ENCODE peak calls at places on chromosomes 1 and 21, in six cellular contexts. E is gastrocnemius medialis, U is body of pancreas, F is K562, B is IMR-90, M is heart left ventricle. S is an unnamed sample.

GRCh38 chr1:64828829-64829228 is 84.0 kb downstream of the RAVER2 start:
- ATAC-seq in E (no peak), U (no peak), F (no peak), B (no peak), M (no peak), S (no peak)

GRCh38 chr1:63752176-63752575 is 21.6 kb upstream of the ROR1 start:
- ATAC-seq in E (no peak), U (no peak), F (no peak), B (no peak), M (no peak), S (no peak)

GRCh38 chr1:178910023-178910422 is 39.1 kb upstream of the ANGPTL1 start:
- ATAC-seq in E (no peak), U (no peak), F (no peak), B (no peak), M (no peak), S (no peak)

GRCh38 chr1:93328809-93329477 is 16.8 kb upstream of the DR1 start:
- ATAC-seq in E (no peak), U (no peak), F (peak; percentile 38), B (peak; percentile 72), M (no peak), S (no peak)

GRCh38 chr1:8847990-8848389 is 30.5 kb downstream of the ENO1 start:
- ATAC-seq in E (no peak), U (no peak), F (no peak), B (no peak), M (no peak), S (no peak)

GRCh38 chr21:33412832-33413519 is 9.8 kb downstream of the IFNGR2 start:
- ATAC-seq in E (no peak), U (peak; percentile 39), F (no peak), B (no peak), M (no peak), S (no peak)

GRCh38 chr1:171717080-171717479 is 24.8 kb downstream of the VAMP4 start:
- ATAC-seq in E (peak; percentile 93), U (no peak), F (peak; percentile 79), B (no peak), M (peak; percentile 72), S (no peak)

GRCh38 chr1:202791102-202791747 is 17.0 kb downstream of the KDM5B start:
- ATAC-seq in E (no peak), U (no peak), F (peak; percentile 11), B (no peak), M (peak; percentile 59), S (no peak)

GRCh38 chr1:43338001-43338400 is 383 bp downstream of the MPL start:
- ATAC-seq in E (no peak), U (no peak), F (no peak), B (no peak), M (no peak), S (no peak)

GRCh38 chr21:37507716-37508115 is 141.1 kb downstream of the DYRK1A start:
- ATAC-seq in E (no peak), U (no peak), F (no peak), B (no peak), M (no peak), S (no peak)

GRCh38 chr1:214420341-214420740 is 131.1 kb downstream of the PTPN14 start:
- ATAC-seq in E (no peak), U (no peak), F (no peak), B (no peak), M (no peak), S (no peak)

GRCh38 chr1:61687901-61688300 is 37.0 kb downstream of the TM2D1 start:
- ATAC-seq in E (no peak), U (no peak), F (no peak), B (no peak), M (no peak), S (no peak)

GRCh38 chr1:203661572-203661971 is 34.9 kb downstream of the ATP2B4 start:
- ATAC-seq in E (no peak), U (peak; percentile 89), F (no peak), B (no peak), M (peak; percentile 79), S (peak; percentile 19)

GRCh38 chr1:147812799-147813198 is 52.4 kb upstream of the GJA5 start:
- ATAC-seq in E (no peak), U (no peak), F (no peak), B (no peak), M (no peak), S (peak; percentile 75)

GRCh38 chr1:18927654-18928272 is 25.4 kb upstream of the ALDH4A1 start:
- ATAC-seq in E (no peak), U (no peak), F (no peak), B (no peak), M (no peak), S (no peak)

GRCh38 chr1:213858581-213858980 is 129.2 kb upstream of the PROX1 start:
- ATAC-seq in E (no peak), U (peak; percentile 60), F (no peak), B (no peak), M (no peak), S (no peak)

GRCh38 chr1:6301526-6301925 is 40.6 kb upstream of the GPR153 start:
- ATAC-seq in E (no peak), U (no peak), F (no peak), B (no peak), M (no peak), S (no peak)

GRCh38 chr1:6302568-6302967 is 41.7 kb upstream of the GPR153 start:
- ATAC-seq in E (no peak), U (no peak), F (no peak), B (no peak), M (no peak), S (no peak)

GRCh38 chr1:6300342-6301141 is 39.6 kb upstream of the GPR153 start:
- ATAC-seq in E (no peak), U (no peak), F (peak; percentile 35), B (no peak), M (no peak), S (no peak)

GRCh38 chr1:6307099-6307498 is 46.2 kb upstream of the GPR153 start:
- ATAC-seq in E (no peak), U (no peak), F (no peak), B (no peak), M (no peak), S (no peak)

GRCh38 chr1:6303397-6304012 is 42.6 kb upstream of the GPR153 start:
- ATAC-seq in E (no peak), U (no peak), F (no peak), B (no peak), M (no peak), S (no peak)
- TF ChIP-seq CTCF in E (no peak), U (no peak), F (no peak), B (no peak), M (no peak), S (no peak)

GRCh38 chr1:2391385-2392070 is at the start of the genes MORN1 and RER1:
- ATAC-seq in E (peak; percentile 97), U (peak; percentile 99), F (peak; percentile 98), B (peak; percentile 94), M (peak; percentile 99), S (peak; percentile 99)
- TF ChIP-seq POLR2A in E (peak; percentile 96), U (peak; percentile 80), F (peak; percentile 81), B (peak; percentile 90), M (peak; percentile 12), S (peak; percentile 90)

GRCh38 chr1:7334475-7335035 is 436.5 kb upstream of the VAMP3 start:
- ATAC-seq in E (peak; percentile 16), U (no peak), F (no peak), B (peak; percentile 19), M (peak; percentile 57), S (no peak)
- TF ChIP-seq CTCF in E (no peak), U (no peak), F (no peak), B (no peak), M (no peak), S (no peak)

GRCh38 chr1:228102791-228103620 is at the start of gene C1orf35:
- ATAC-seq in E (peak; percentile 84), U (peak; percentile 87), F (peak; percentile 85), B (peak; percentile 92), M (peak; percentile 93), S (peak; percentile 96)
- TF ChIP-seq POLR2A in E (peak; percentile 56), U (peak; percentile 52), F (peak; percentile 79), B (no peak), M (no peak), S (peak; percentile 58)

GRCh38 chr1:231693361-231694080 is 66.9 kb downstream of the DISC1 start:
- ATAC-seq in E (peak; percentile 29), U (no peak), F (no peak), B (no peak), M (peak; percentile 25), S (no peak)

GRCh38 chr1:231694081-231694443 is 67.5 kb downstream of the DISC1 start:
- ATAC-seq in E (peak; percentile 52), U (no peak), F (no peak), B (no peak), M (peak; percentile 53), S (peak; percentile 49)

GRCh38 chr1:231688989-231689388 is 62.4 kb downstream of the DISC1 start:
- ATAC-seq in E (no peak), U (no peak), F (no peak), B (no peak), M (no peak), S (no peak)

GRCh38 chr1:231690072-231690471 is 63.5 kb downstream of the DISC1 start:
- ATAC-seq in E (no peak), U (no peak), F (no peak), B (no peak), M (no peak), S (no peak)

GRCh38 chr1:231691618-231692259 is 65.1 kb downstream of the DISC1 start:
- ATAC-seq in E (no peak), U (no peak), F (peak; percentile 100), B (peak; percentile 75), M (peak; percentile 63), S (peak; percentile 48)
- TF ChIP-seq CTCF in E (no peak), U (peak; percentile 27), F (peak; percentile 71), B (peak; percentile 56), M (peak; percentile 61), S (peak; percentile 26)